ENCODE peak calls at places on chromosomes 16 and 17, in four cellular contexts. One of them, this sample, is unnamed.

GRCh38 chr17:64276961-64277505 is 14.0 kb upstream of the TEX2 start:
- DNase-seq in ascending aorta: no peak
- DNase-seq in stimulated activated CD4-positive, alpha-beta T cell treated with anti-CD3 and anti-CD28 coated beads, TNF-alpha, amount 100 ng/mL, for 24 hours: no peak
- DNase-seq in IMR-90: no peak
- DNase-seq in this sample: no peak

GRCh38 chr16:531494-532125 is 4.1 kb downstream of the CAPN15 start:
- DNase-seq in ascending aorta: no peak
- DNase-seq in stimulated activated CD4-positive, alpha-beta T cell treated with anti-CD3 and anti-CD28 coated beads, TNF-alpha, amount 100 ng/mL, for 24 hours: no peak
- DNase-seq in IMR-90: no peak
- DNase-seq in this sample: no peak

GRCh38 chr16:86566601-86566965 is at the start of gene FOXC2:
- DNase-seq in ascending aorta: peak; percentile 97
- DNase-seq in stimulated activated CD4-positive, alpha-beta T cell treated with anti-CD3 and anti-CD28 coated beads, TNF-alpha, amount 100 ng/mL, for 24 hours: no peak
- DNase-seq in IMR-90: peak; percentile 94
- DNase-seq in this sample: no peak

GRCh38 chr17:74444406-74444805 is 12.5 kb downstream of the GPRC5C start:
- DNase-seq in ascending aorta: no peak
- DNase-seq in stimulated activated CD4-positive, alpha-beta T cell treated with anti-CD3 and anti-CD28 coated beads, TNF-alpha, amount 100 ng/mL, for 24 hours: no peak
- DNase-seq in IMR-90: no peak
- DNase-seq in this sample: no peak

GRCh38 chr16:31489616-31490584 is 7.0 kb downstream of the SLC5A2 start:
- DNase-seq in ascending aorta: no peak
- DNase-seq in stimulated activated CD4-positive, alpha-beta T cell treated with anti-CD3 and anti-CD28 coated beads, TNF-alpha, amount 100 ng/mL, for 24 hours: no peak
- DNase-seq in IMR-90: no peak
- DNase-seq in this sample: no peak

GRCh38 chr16:11580451-11581086 is 6.2 kb downstream of the LITAF start:
- DNase-seq in ascending aorta: no peak
- DNase-seq in stimulated activated CD4-positive, alpha-beta T cell treated with anti-CD3 and anti-CD28 coated beads, TNF-alpha, amount 100 ng/mL, for 24 hours: no peak
- DNase-seq in IMR-90: no peak
- DNase-seq in this sample: no peak

GRCh38 chr16:68444058-68444657 is 4.2 kb downstream of the SMPD3 start:
- DNase-seq in ascending aorta: no peak
- DNase-seq in stimulated activated CD4-positive, alpha-beta T cell treated with anti-CD3 and anti-CD28 coated beads, TNF-alpha, amount 100 ng/mL, for 24 hours: no peak
- DNase-seq in IMR-90: peak; percentile 21
- DNase-seq in this sample: no peak

GRCh38 chr17:46010597-46011186 is 11.6 kb downstream of the STH start:
- DNase-seq in ascending aorta: no peak
- DNase-seq in stimulated activated CD4-positive, alpha-beta T cell treated with anti-CD3 and anti-CD28 coated beads, TNF-alpha, amount 100 ng/mL, for 24 hours: no peak
- DNase-seq in IMR-90: no peak
- DNase-seq in this sample: no peak

GRCh38 chr17:13003454-13003851 is 14.4 kb downstream of the ELAC2 start:
- DNase-seq in ascending aorta: no peak
- DNase-seq in stimulated activated CD4-positive, alpha-beta T cell treated with anti-CD3 and anti-CD28 coated beads, TNF-alpha, amount 100 ng/mL, for 24 hours: no peak
- DNase-seq in IMR-90: no peak
- DNase-seq in this sample: no peak

GRCh38 chr17:63325885-63326284 is 120.2 kb downstream of the CYB561 start:
- DNase-seq in ascending aorta: no peak
- DNase-seq in stimulated activated CD4-positive, alpha-beta T cell treated with anti-CD3 and anti-CD28 coated beads, TNF-alpha, amount 100 ng/mL, for 24 hours: no peak
- DNase-seq in IMR-90: peak; percentile 30
- DNase-seq in this sample: no peak

GRCh38 chr17:79888811-79889634 is 49.8 kb upstream of the CBX4 start:
- DNase-seq in ascending aorta: no peak
- DNase-seq in stimulated activated CD4-positive, alpha-beta T cell treated with anti-CD3 and anti-CD28 coated beads, TNF-alpha, amount 100 ng/mL, for 24 hours: no peak
- DNase-seq in IMR-90: no peak
- DNase-seq in this sample: no peak

GRCh38 chr16:55678061-55678935 is 22.5 kb downstream of the SLC6A2 start:
- DNase-seq in ascending aorta: no peak
- DNase-seq in stimulated activated CD4-positive, alpha-beta T cell treated with anti-CD3 and anti-CD28 coated beads, TNF-alpha, amount 100 ng/mL, for 24 hours: no peak
- DNase-seq in IMR-90: no peak
- DNase-seq in this sample: no peak

GRCh38 chr16:83054302-83054701 is 427.5 kb downstream of the CDH13 start:
- DNase-seq in ascending aorta: no peak
- DNase-seq in stimulated activated CD4-positive, alpha-beta T cell treated with anti-CD3 and anti-CD28 coated beads, TNF-alpha, amount 100 ng/mL, for 24 hours: no peak
- DNase-seq in IMR-90: peak; percentile 34
- DNase-seq in this sample: no peak

GRCh38 chr16:13098536-13098935 is 197.1 kb downstream of the SHISA9 start:
- DNase-seq in ascending aorta: no peak
- DNase-seq in stimulated activated CD4-positive, alpha-beta T cell treated with anti-CD3 and anti-CD28 coated beads, TNF-alpha, amount 100 ng/mL, for 24 hours: no peak
- DNase-seq in IMR-90: no peak
- DNase-seq in this sample: no peak

GRCh38 chr17:71436479-71436878 is 684.3 kb upstream of the SOX9 start:
- DNase-seq in ascending aorta: no peak
- DNase-seq in stimulated activated CD4-positive, alpha-beta T cell treated with anti-CD3 and anti-CD28 coated beads, TNF-alpha, amount 100 ng/mL, for 24 hours: no peak
- DNase-seq in IMR-90: no peak
- DNase-seq in this sample: no peak

GRCh38 chr16:75341934-75342811 is 90.7 kb upstream of the BCAR1 start:
- DNase-seq in ascending aorta: no peak
- DNase-seq in stimulated activated CD4-positive, alpha-beta T cell treated with anti-CD3 and anti-CD28 coated beads, TNF-alpha, amount 100 ng/mL, for 24 hours: no peak
- DNase-seq in IMR-90: peak; percentile 65
- DNase-seq in this sample: no peak

GRCh38 chr17:78774956-78775571 is 7.0 kb downstream of the CYTH1 start:
- DNase-seq in ascending aorta: no peak
- DNase-seq in stimulated activated CD4-positive, alpha-beta T cell treated with anti-CD3 and anti-CD28 coated beads, TNF-alpha, amount 100 ng/mL, for 24 hours: peak; percentile 50
- DNase-seq in IMR-90: no peak
- DNase-seq in this sample: no peak

GRCh38 chr17:75970011-75970523 is 8.9 kb downstream of the ACOX1 start:
- DNase-seq in ascending aorta: no peak
- DNase-seq in stimulated activated CD4-positive, alpha-beta T cell treated with anti-CD3 and anti-CD28 coated beads, TNF-alpha, amount 100 ng/mL, for 24 hours: no peak
- DNase-seq in IMR-90: peak; percentile 15
- DNase-seq in this sample: no peak

GRCh38 chr16:57185446-57185944 is 344 bp downstream of the PSME3IP1 start:
- DNase-seq in ascending aorta: peak; percentile 85
- DNase-seq in stimulated activated CD4-positive, alpha-beta T cell treated with anti-CD3 and anti-CD28 coated beads, TNF-alpha, amount 100 ng/mL, for 24 hours: no peak
- DNase-seq in IMR-90: peak; percentile 70
- DNase-seq in this sample: no peak

GRCh38 chr17:49687878-49688491 is 10.1 kb upstream of the SPOP start:
- DNase-seq in ascending aorta: peak; percentile 68
- DNase-seq in stimulated activated CD4-positive, alpha-beta T cell treated with anti-CD3 and anti-CD28 coated beads, TNF-alpha, amount 100 ng/mL, for 24 hours: no peak
- DNase-seq in IMR-90: peak; percentile 61
- DNase-seq in this sample: no peak